ENCODE peak calls at places on chromosomes 3 and 15, in four cellular contexts. One of them, this sample, is unnamed.

GRCh38 chr3:146577662-146578061 is 27.5 kb downstream of the PLSCR5 start:
- DNase-seq in stimulated activated naive B cell treated with anti-CD40 and anti-IgM and Interleukin-4, amounts not matched to agents 10 μg/mL and 1 μg/mL and 100 μg/mL, for 72 hours: no peak
- DNase-seq in bronchial epithelial cell: peak
- DNase-seq in globus pallidus: peak
- DNase-seq in this sample: no peak

GRCh38 chr3:133371676-133372075 is 28.2 kb upstream of the BFSP2 start:
- DNase-seq in stimulated activated naive B cell treated with anti-CD40 and anti-IgM and Interleukin-4, amounts not matched to agents 10 μg/mL and 1 μg/mL and 100 μg/mL, for 72 hours: no peak
- DNase-seq in bronchial epithelial cell: no peak
- DNase-seq in globus pallidus: no peak
- DNase-seq in this sample: no peak

GRCh38 chr15:92521624-92522008 is 127.9 kb downstream of the ST8SIA2 start:
- DNase-seq in stimulated activated naive B cell treated with anti-CD40 and anti-IgM and Interleukin-4, amounts not matched to agents 10 μg/mL and 1 μg/mL and 100 μg/mL, for 72 hours: no peak
- DNase-seq in bronchial epithelial cell: peak
- DNase-seq in globus pallidus: peak
- DNase-seq in this sample: peak

GRCh38 chr3:154135511-154136173 is 14.5 kb downstream of the ARHGEF26 start:
- DNase-seq in stimulated activated naive B cell treated with anti-CD40 and anti-IgM and Interleukin-4, amounts not matched to agents 10 μg/mL and 1 μg/mL and 100 μg/mL, for 72 hours: no peak
- DNase-seq in bronchial epithelial cell: peak
- DNase-seq in globus pallidus: no peak
- DNase-seq in this sample: no peak

GRCh38 chr3:72487078-72487765 is 361.0 kb downstream of the SHQ1 start:
- DNase-seq in stimulated activated naive B cell treated with anti-CD40 and anti-IgM and Interleukin-4, amounts not matched to agents 10 μg/mL and 1 μg/mL and 100 μg/mL, for 72 hours: peak
- DNase-seq in bronchial epithelial cell: peak
- DNase-seq in globus pallidus: no peak
- DNase-seq in this sample: no peak

GRCh38 chr15:89377042-89377841 is 42.6 kb upstream of the POLG start:
- DNase-seq in stimulated activated naive B cell treated with anti-CD40 and anti-IgM and Interleukin-4, amounts not matched to agents 10 μg/mL and 1 μg/mL and 100 μg/mL, for 72 hours: no peak
- DNase-seq in bronchial epithelial cell: no peak
- DNase-seq in globus pallidus: no peak
- DNase-seq in this sample: no peak

GRCh38 chr3:177764377-177764912 is 567.2 kb upstream of the TBL1XR1 start:
- DNase-seq in stimulated activated naive B cell treated with anti-CD40 and anti-IgM and Interleukin-4, amounts not matched to agents 10 μg/mL and 1 μg/mL and 100 μg/mL, for 72 hours: no peak
- DNase-seq in bronchial epithelial cell: no peak
- DNase-seq in globus pallidus: no peak
- DNase-seq in this sample: no peak

GRCh38 chr3:76405196-76405595 is 619.8 kb upstream of the ZNF717 start:
- DNase-seq in stimulated activated naive B cell treated with anti-CD40 and anti-IgM and Interleukin-4, amounts not matched to agents 10 μg/mL and 1 μg/mL and 100 μg/mL, for 72 hours: no peak
- DNase-seq in bronchial epithelial cell: peak
- DNase-seq in globus pallidus: no peak
- DNase-seq in this sample: no peak

GRCh38 chr3:48716508-48716981 is 476 bp downstream of the IP6K2 start:
- DNase-seq in stimulated activated naive B cell treated with anti-CD40 and anti-IgM and Interleukin-4, amounts not matched to agents 10 μg/mL and 1 μg/mL and 100 μg/mL, for 72 hours: no peak
- DNase-seq in bronchial epithelial cell: no peak
- DNase-seq in globus pallidus: no peak
- DNase-seq in this sample: no peak

GRCh38 chr15:100572362-100572983 is 29.5 kb downstream of the LINS1 start:
- DNase-seq in stimulated activated naive B cell treated with anti-CD40 and anti-IgM and Interleukin-4, amounts not matched to agents 10 μg/mL and 1 μg/mL and 100 μg/mL, for 72 hours: no peak
- DNase-seq in bronchial epithelial cell: peak
- DNase-seq in globus pallidus: peak
- DNase-seq in this sample: no peak

GRCh38 chr3:149658444-149659172 is 783 bp upstream of the WWTR1 start:
- DNase-seq in stimulated activated naive B cell treated with anti-CD40 and anti-IgM and Interleukin-4, amounts not matched to agents 10 μg/mL and 1 μg/mL and 100 μg/mL, for 72 hours: peak
- DNase-seq in bronchial epithelial cell: peak
- DNase-seq in globus pallidus: peak
- DNase-seq in this sample: peak

GRCh38 chr15:77659350-77660321 is 26.9 kb upstream of the LINGO1 start:
- DNase-seq in stimulated activated naive B cell treated with anti-CD40 and anti-IgM and Interleukin-4, amounts not matched to agents 10 μg/mL and 1 μg/mL and 100 μg/mL, for 72 hours: no peak
- DNase-seq in bronchial epithelial cell: peak
- DNase-seq in globus pallidus: peak
- DNase-seq in this sample: peak

GRCh38 chr15:70545526-70545925 is 217.8 kb downstream of the UACA start:
- DNase-seq in stimulated activated naive B cell treated with anti-CD40 and anti-IgM and Interleukin-4, amounts not matched to agents 10 μg/mL and 1 μg/mL and 100 μg/mL, for 72 hours: no peak
- DNase-seq in bronchial epithelial cell: no peak
- DNase-seq in globus pallidus: no peak
- DNase-seq in this sample: no peak

GRCh38 chr3:88000853-88001252 is 58.0 kb downstream of the CGGBP1 start:
- DNase-seq in stimulated activated naive B cell treated with anti-CD40 and anti-IgM and Interleukin-4, amounts not matched to agents 10 μg/mL and 1 μg/mL and 100 μg/mL, for 72 hours: no peak
- DNase-seq in bronchial epithelial cell: no peak
- DNase-seq in globus pallidus: no peak
- DNase-seq in this sample: no peak

GRCh38 chr15:80712956-80713355 is 17.8 kb downstream of the ABHD17C start:
- DNase-seq in stimulated activated naive B cell treated with anti-CD40 and anti-IgM and Interleukin-4, amounts not matched to agents 10 μg/mL and 1 μg/mL and 100 μg/mL, for 72 hours: no peak
- DNase-seq in bronchial epithelial cell: no peak
- DNase-seq in globus pallidus: no peak
- DNase-seq in this sample: no peak

GRCh38 chr3:65019412-65020093 is 331.8 kb upstream of the ADAMTS9 start:
- DNase-seq in stimulated activated naive B cell treated with anti-CD40 and anti-IgM and Interleukin-4, amounts not matched to agents 10 μg/mL and 1 μg/mL and 100 μg/mL, for 72 hours: no peak
- DNase-seq in bronchial epithelial cell: peak
- DNase-seq in globus pallidus: no peak
- DNase-seq in this sample: no peak

GRCh38 chr15:59369597-59369996 is 3.1 kb downstream of the MYO1E start:
- DNase-seq in stimulated activated naive B cell treated with anti-CD40 and anti-IgM and Interleukin-4, amounts not matched to agents 10 μg/mL and 1 μg/mL and 100 μg/mL, for 72 hours: no peak
- DNase-seq in bronchial epithelial cell: peak
- DNase-seq in globus pallidus: no peak
- DNase-seq in this sample: no peak

GRCh38 chr3:12729313-12729676 is 29.8 kb downstream of the TMEM40 start:
- DNase-seq in stimulated activated naive B cell treated with anti-CD40 and anti-IgM and Interleukin-4, amounts not matched to agents 10 μg/mL and 1 μg/mL and 100 μg/mL, for 72 hours: no peak
- DNase-seq in bronchial epithelial cell: no peak
- DNase-seq in globus pallidus: no peak
- DNase-seq in this sample: no peak